ENCODE peak calls at places on chromosomes 6 and 20, in ten cellular contexts. L, H, E, C, P, T, V, G, I and S are unnamed samples.

GRCh38 chr6:4055420-4056041 is 23.4 kb downstream of the FAM217A start:
- DNase-seq in E (no peak), I (no peak), C (peak; percentile 65), P (no peak), V (peak; percentile 85), L (no peak), H (no peak), G (peak; percentile 70), T (no peak), S (no peak)

GRCh38 chr6:42453649-42454427 is 2.1 kb upstream of the TRERF1 start:
- DNase-seq in T (no peak), H (no peak), L (peak; percentile 24), P (no peak), C (peak; percentile 52), E (peak; percentile 41), G (no peak), I (peak; percentile 71), V (peak; percentile 85), S (no peak)

GRCh38 chr20:18103497-18103896 is 34.2 kb upstream of the KAT14 start:
- DNase-seq in H (no peak), I (no peak), P (no peak), E (no peak), G (no peak), L (no peak), V (no peak), T (no peak), C (no peak), S (no peak)

GRCh38 chr6:84835340-84835739 is 70.9 kb upstream of the TBX18 start:
- DNase-seq in P (no peak), H (no peak), L (no peak), G (no peak), E (no peak), I (no peak), V (no peak), T (no peak), C (no peak), S (no peak)

GRCh38 chr6:1569377-1569776 is 40.3 kb upstream of the FOXC1 start:
- DNase-seq in E (no peak), G (no peak), I (no peak), V (no peak), T (no peak), L (no peak), H (no peak), P (no peak), C (no peak), S (no peak)

GRCh38 chr6:42136508-42137191 is 5.8 kb downstream of the C6orf132 start:
- DNase-seq in C (no peak), G (peak; percentile 62), E (peak; percentile 19), T (peak; percentile 45), V (peak; percentile 82), I (no peak), P (no peak), L (no peak), H (peak; percentile 15), S (peak; percentile 83)

GRCh38 chr20:46053416-46053815 is 24.4 kb downstream of the SLC12A5 start:
- DNase-seq in P (no peak), C (no peak), L (no peak), H (no peak), I (no peak), V (no peak), T (no peak), G (no peak), E (no peak), S (no peak)

GRCh38 chr6:145028144-145028818 is 707.0 kb downstream of the EPM2A start:
- DNase-seq in V (peak; percentile 52), E (peak; percentile 3), H (no peak), C (no peak), L (no peak), P (peak; percentile 17), T (no peak), G (peak; percentile 57), I (no peak), S (peak; percentile 22)

GRCh38 chr6:151306269-151306783 is 66.6 kb downstream of the AKAP12 start:
- DNase-seq in T (no peak), L (no peak), I (no peak), C (no peak), P (no peak), V (no peak), G (no peak), H (no peak), E (no peak), S (no peak)

GRCh38 chr6:151310852-151311767 is 71.3 kb downstream of the AKAP12 start:
- DNase-seq in G (no peak), L (no peak), E (no peak), H (no peak), C (no peak), P (no peak), T (no peak), V (no peak), I (no peak), S (no peak)

GRCh38 chr6:151313060-151313459 is 73.3 kb downstream of the AKAP12 start:
- DNase-seq in H (no peak), V (no peak), T (no peak), L (no peak), C (no peak), E (no peak), G (no peak), I (no peak), P (no peak), S (peak; percentile 61)

GRCh38 chr6:151303231-151303630 is 63.5 kb downstream of the AKAP12 start:
- DNase-seq in I (no peak), P (no peak), E (no peak), V (no peak), T (no peak), L (no peak), H (no peak), G (no peak), C (no peak), S (no peak)

DNA sequence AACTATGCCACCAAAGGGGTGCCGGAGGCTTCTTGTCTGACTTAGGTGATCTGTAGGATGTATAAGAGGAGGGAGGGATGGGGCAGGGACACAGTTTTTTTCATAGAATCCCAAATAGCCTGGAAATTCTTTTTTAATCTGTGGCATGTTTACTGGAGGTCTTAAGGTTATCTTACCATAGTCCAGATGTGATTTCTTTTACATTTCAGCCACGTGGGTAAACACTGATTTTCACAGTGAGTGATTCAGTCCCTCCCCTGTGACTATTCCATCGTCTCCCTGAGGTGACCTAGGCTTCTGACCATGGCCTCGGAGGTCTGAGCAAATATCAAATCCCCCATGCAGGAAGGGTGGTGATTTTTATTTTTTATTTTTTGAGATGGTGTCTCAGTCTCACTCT is 67.7 kb downstream of the AKAP12 start:
- DNase-seq in H (no peak), G (no peak), E (no peak), T (no peak), L (no peak), V (no peak), I (no peak), C (no peak), P (no peak), S (no peak)
- H3K4me1 ChIP-seq in H (no peaks in the 10 kb centered on the region), G (no peaks in the 10 kb centered on the region), E (peaks cover 20% of the 10 kb centered on the region), T (no peaks in the 10 kb centered on the region), L (no peaks in the 10 kb centered on the region), V (no peaks in the 10 kb centered on the region), I (no peaks in the 10 kb centered on the region), C (no peaks in the 10 kb centered on the region), P (no peaks in the 10 kb centered on the region), S (no peaks in the 10 kb centered on the region)

DNA sequence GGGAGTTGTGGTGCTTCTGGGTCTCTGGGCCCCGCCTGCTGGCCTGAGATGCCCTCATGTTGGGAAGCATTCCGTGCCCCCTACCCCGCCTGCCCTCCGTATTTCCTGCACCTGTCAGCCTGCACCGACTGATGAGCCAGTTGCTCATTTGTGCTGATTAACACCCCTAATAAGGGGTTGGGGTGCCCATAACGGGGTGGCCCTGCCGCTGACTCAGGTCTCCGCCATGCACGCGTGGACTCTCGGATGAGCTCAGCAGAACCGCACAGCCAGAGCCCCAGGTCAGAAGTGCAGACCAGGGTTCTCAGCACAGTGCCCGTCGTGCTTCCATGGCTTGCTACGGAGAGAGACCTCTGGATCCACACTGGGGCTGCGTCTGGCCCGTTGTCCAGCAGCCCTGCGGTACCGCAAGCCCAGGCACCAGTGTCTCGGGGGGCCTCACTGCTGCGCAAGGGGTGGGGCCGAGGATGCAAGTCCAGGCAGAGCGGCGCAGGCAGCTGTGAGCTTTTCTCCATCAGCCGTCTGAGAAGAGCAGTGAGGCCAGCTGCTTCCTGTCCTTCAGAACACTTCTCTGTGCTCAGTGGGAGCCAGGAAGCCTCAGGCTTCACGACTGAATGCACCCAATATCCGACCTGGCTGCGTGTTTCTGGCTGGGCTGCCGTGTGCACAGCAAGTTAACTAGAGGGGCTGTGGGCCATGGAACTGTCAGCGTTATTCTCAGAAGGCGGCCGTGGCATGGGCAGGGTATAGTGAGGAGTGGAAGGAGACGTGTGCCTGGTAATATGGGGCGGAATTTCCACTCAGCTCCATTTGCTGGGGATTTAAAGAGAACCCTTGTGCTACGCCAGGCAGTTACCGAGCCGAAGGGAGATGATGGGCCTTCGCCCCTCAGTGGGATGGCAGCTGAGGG is 18.6 kb downstream of the MTG2 start:
- DNase-seq in C (no peak), L (no peak), T (peak; percentile 50), G (no peak), E (no peak), V (no peak), I (peak; percentile 7), P (no peak), H (no peak), S (no peak)
- H3K27ac ChIP-seq in C (no peak overlapping the region), L (no peak overlapping the region), T (no peak overlapping the region), G (no peak overlapping the region), E (no peak overlapping the region), V (no peak overlapping the region), I (no peak overlapping the region), P (no peak overlapping the region), H (no peak overlapping the region), S (no peak overlapping the region)

GRCh38 chr20:42741906-42742305 is 447.8 kb downstream of the PTPRT start:
- DNase-seq in H (no peak), C (no peak), E (no peak), V (no peak), G (no peak), P (no peak), L (no peak), I (no peak), T (no peak), S (no peak)
- H3K9me3 ChIP-seq in H (no peaks in the 10 kb centered on the region), C (peaks cover 6% of the 10 kb centered on the region), E (no peaks in the 10 kb centered on the region), V (no peaks in the 10 kb centered on the region), G (no peaks in the 10 kb centered on the region), P (no peaks in the 10 kb centered on the region), L (no peaks in the 10 kb centered on the region), I (no peaks in the 10 kb centered on the region), T (no peaks in the 10 kb centered on the region), S (no peaks in the 10 kb centered on the region)

GRCh38 chr6:7557652-7558051 is 16.2 kb downstream of the DSP start:
- DNase-seq in E (no peak), C (no peak), L (no peak), P (no peak), H (no peak), V (no peak), G (no peak), I (no peak), T (no peak), S (no peak)

GRCh38 chr6:7562769-7563168 is 21.3 kb downstream of the DSP start:
- DNase-seq in L (no peak), P (no peak), V (no peak), G (no peak), C (no peak), E (no peak), H (no peak), I (no peak), T (no peak), S (no peak)

GRCh38 chr6:7561153-7561964 is 19.9 kb downstream of the DSP start:
- DNase-seq in I (no peak), E (peak; percentile 78), T (no peak), H (no peak), V (peak; percentile 51), L (no peak), G (no peak), C (no peak), P (no peak), S (no peak)

GRCh38 chr6:7559196-7559595 is 17.7 kb downstream of the DSP start:
- DNase-seq in C (no peak), V (no peak), I (no peak), H (no peak), E (no peak), T (no peak), L (no peak), P (no peak), G (no peak), S (no peak)

GRCh38 chr6:7559651-7560385 is 18.3 kb downstream of the DSP start:
- DNase-seq in H (no peak), L (no peak), C (no peak), G (no peak), E (no peak), P (no peak), T (no peak), V (peak; percentile 62), I (no peak), S (no peak)
- H3K4me1 ChIP-seq in H (no peaks in the 10 kb centered on the region), L (no peaks in the 10 kb centered on the region), C (no peaks in the 10 kb centered on the region), G (no peaks in the 10 kb centered on the region), E (peaks cover 9% of the 10 kb centered on the region), P (no peaks in the 10 kb centered on the region), T (no peaks in the 10 kb centered on the region), V (peaks cover 11% of the 10 kb centered on the region), I (peaks cover 5% of the 10 kb centered on the region), S (no peaks in the 10 kb centered on the region)